ENCODE peak calls at places on chromosomes 2 and 18, in nine cellular contexts. One of them, this sample, is unnamed.

GRCh38 chr2:34387536-34387935 is 788.4 kb upstream of the FAM98A start:
- DNase-seq in GM20000: no peak
- DNase-seq in WTC11: no peak
- DNase-seq in cardiac fibroblast: no peak
- DNase-seq in osteocyte: no peak
- DNase-seq in HCT116: no peak
- DNase-seq in activated CD4-positive, CD25-positive, alpha-beta regulatory T cell treated with anti-CD3 and anti-CD28 coated beads, Interleukin-2, amount 50 U/mL, for 16 hours: no peak
- DNase-seq in activated naive CD4-positive, alpha-beta T cell: no peak
- DNase-seq in T-helper 9 cell: no peak
- DNase-seq in this sample: no peak

GRCh38 chr2:24272161-24272802 is 88.1 kb downstream of the ITSN2 start:
- DNase-seq in GM20000: no peak
- DNase-seq in WTC11: no peak
- DNase-seq in cardiac fibroblast: peak; percentile 35
- DNase-seq in osteocyte: no peak
- DNase-seq in HCT116: no peak
- DNase-seq in activated CD4-positive, CD25-positive, alpha-beta regulatory T cell treated with anti-CD3 and anti-CD28 coated beads, Interleukin-2, amount 50 U/mL, for 16 hours: no peak
- DNase-seq in activated naive CD4-positive, alpha-beta T cell: no peak
- DNase-seq in T-helper 9 cell: no peak
- DNase-seq in this sample: no peak

GRCh38 chr18:22826726-22827125 is 106.4 kb upstream of the RBBP8 start:
- DNase-seq in GM20000: no peak
- DNase-seq in WTC11: no peak
- DNase-seq in cardiac fibroblast: peak; percentile 63
- DNase-seq in osteocyte: no peak
- DNase-seq in HCT116: no peak
- DNase-seq in activated CD4-positive, CD25-positive, alpha-beta regulatory T cell treated with anti-CD3 and anti-CD28 coated beads, Interleukin-2, amount 50 U/mL, for 16 hours: no peak
- DNase-seq in activated naive CD4-positive, alpha-beta T cell: no peak
- DNase-seq in T-helper 9 cell: no peak
- DNase-seq in this sample: no peak

GRCh38 chr2:55097462-55098410 is 47.5 kb upstream of the RTN4 start:
- DNase-seq in GM20000: no peak
- DNase-seq in WTC11: no peak
- DNase-seq in cardiac fibroblast: peak; percentile 42
- DNase-seq in osteocyte: peak; percentile 48
- DNase-seq in HCT116: no peak
- DNase-seq in activated CD4-positive, CD25-positive, alpha-beta regulatory T cell treated with anti-CD3 and anti-CD28 coated beads, Interleukin-2, amount 50 U/mL, for 16 hours: no peak
- DNase-seq in activated naive CD4-positive, alpha-beta T cell: no peak
- DNase-seq in T-helper 9 cell: no peak
- DNase-seq in this sample: no peak

GRCh38 chr2:187165936-187166335 is 282.1 kb downstream of the CALCRL start:
- DNase-seq in GM20000: no peak
- DNase-seq in WTC11: no peak
- DNase-seq in cardiac fibroblast: no peak
- DNase-seq in osteocyte: no peak
- DNase-seq in HCT116: no peak
- DNase-seq in activated CD4-positive, CD25-positive, alpha-beta regulatory T cell treated with anti-CD3 and anti-CD28 coated beads, Interleukin-2, amount 50 U/mL, for 16 hours: no peak
- DNase-seq in activated naive CD4-positive, alpha-beta T cell: no peak
- DNase-seq in T-helper 9 cell: no peak
- DNase-seq in this sample: no peak

GRCh38 chr2:150207979-150208378 is 279.5 kb downstream of the RND3 start:
- DNase-seq in GM20000: no peak
- DNase-seq in WTC11: no peak
- DNase-seq in cardiac fibroblast: no peak
- DNase-seq in osteocyte: no peak
- DNase-seq in HCT116: no peak
- DNase-seq in activated CD4-positive, CD25-positive, alpha-beta regulatory T cell treated with anti-CD3 and anti-CD28 coated beads, Interleukin-2, amount 50 U/mL, for 16 hours: no peak
- DNase-seq in activated naive CD4-positive, alpha-beta T cell: no peak
- DNase-seq in T-helper 9 cell: no peak
- DNase-seq in this sample: no peak

GRCh38 chr2:48313036-48313877 is 216.7 kb upstream of the STON1 start:
- DNase-seq in GM20000: peak; percentile 13
- DNase-seq in WTC11: no peak
- DNase-seq in cardiac fibroblast: no peak
- DNase-seq in osteocyte: no peak
- DNase-seq in HCT116: no peak
- DNase-seq in activated CD4-positive, CD25-positive, alpha-beta regulatory T cell treated with anti-CD3 and anti-CD28 coated beads, Interleukin-2, amount 50 U/mL, for 16 hours: no peak
- DNase-seq in activated naive CD4-positive, alpha-beta T cell: no peak
- DNase-seq in T-helper 9 cell: no peak
- DNase-seq in this sample: no peak

GRCh38 chr2:218569661-218570500 is 1.2 kb downstream of the CNOT9 start:
- DNase-seq in GM20000: no peak
- DNase-seq in WTC11: no peak
- DNase-seq in cardiac fibroblast: peak; percentile 71
- DNase-seq in osteocyte: no peak
- DNase-seq in HCT116: no peak
- DNase-seq in activated CD4-positive, CD25-positive, alpha-beta regulatory T cell treated with anti-CD3 and anti-CD28 coated beads, Interleukin-2, amount 50 U/mL, for 16 hours: no peak
- DNase-seq in activated naive CD4-positive, alpha-beta T cell: no peak
- DNase-seq in T-helper 9 cell: no peak
- DNase-seq in this sample: no peak

GRCh38 chr2:37471994-37472393 is 127.6 kb downstream of the QPCT start:
- DNase-seq in GM20000: no peak
- DNase-seq in WTC11: no peak
- DNase-seq in cardiac fibroblast: peak; percentile 89
- DNase-seq in osteocyte: no peak
- DNase-seq in HCT116: no peak
- DNase-seq in activated CD4-positive, CD25-positive, alpha-beta regulatory T cell treated with anti-CD3 and anti-CD28 coated beads, Interleukin-2, amount 50 U/mL, for 16 hours: no peak
- DNase-seq in activated naive CD4-positive, alpha-beta T cell: no peak
- DNase-seq in T-helper 9 cell: no peak
- DNase-seq in this sample: no peak

GRCh38 chr2:230881840-230882239 is 17.1 kb downstream of the ITM2C start:
- DNase-seq in GM20000: no peak
- DNase-seq in WTC11: peak; percentile 3
- DNase-seq in cardiac fibroblast: no peak
- DNase-seq in osteocyte: no peak
- DNase-seq in HCT116: no peak
- DNase-seq in activated CD4-positive, CD25-positive, alpha-beta regulatory T cell treated with anti-CD3 and anti-CD28 coated beads, Interleukin-2, amount 50 U/mL, for 16 hours: no peak
- DNase-seq in activated naive CD4-positive, alpha-beta T cell: no peak
- DNase-seq in T-helper 9 cell: no peak
- DNase-seq in this sample: no peak

GRCh38 chr2:38371235-38371634 is 5.8 kb downstream of the ATL2 start:
- DNase-seq in GM20000: no peak
- DNase-seq in WTC11: no peak
- DNase-seq in cardiac fibroblast: no peak
- DNase-seq in osteocyte: no peak
- DNase-seq in HCT116: no peak
- DNase-seq in activated CD4-positive, CD25-positive, alpha-beta regulatory T cell treated with anti-CD3 and anti-CD28 coated beads, Interleukin-2, amount 50 U/mL, for 16 hours: no peak
- DNase-seq in activated naive CD4-positive, alpha-beta T cell: no peak
- DNase-seq in T-helper 9 cell: no peak
- DNase-seq in this sample: no peak

GRCh38 chr2:124241-124880 is 78.1 kb upstream of the FAM110C start:
- DNase-seq in GM20000: no peak
- DNase-seq in WTC11: no peak
- DNase-seq in cardiac fibroblast: peak; percentile 5
- DNase-seq in osteocyte: no peak
- DNase-seq in HCT116: no peak
- DNase-seq in activated CD4-positive, CD25-positive, alpha-beta regulatory T cell treated with anti-CD3 and anti-CD28 coated beads, Interleukin-2, amount 50 U/mL, for 16 hours: no peak
- DNase-seq in activated naive CD4-positive, alpha-beta T cell: no peak
- DNase-seq in T-helper 9 cell: no peak
- DNase-seq in this sample: no peak

GRCh38 chr2:132598536-132598935 is 71.5 kb downstream of the LYPD1 start:
- DNase-seq in GM20000: no peak
- DNase-seq in WTC11: no peak
- DNase-seq in cardiac fibroblast: no peak
- DNase-seq in osteocyte: peak; percentile 54
- DNase-seq in HCT116: no peak
- DNase-seq in activated CD4-positive, CD25-positive, alpha-beta regulatory T cell treated with anti-CD3 and anti-CD28 coated beads, Interleukin-2, amount 50 U/mL, for 16 hours: no peak
- DNase-seq in activated naive CD4-positive, alpha-beta T cell: no peak
- DNase-seq in T-helper 9 cell: no peak
- DNase-seq in this sample: no peak

GRCh38 chr2:172098287-172098649 is 4.4 kb downstream of the DLX2 start:
- DNase-seq in GM20000: peak; percentile 19
- DNase-seq in WTC11: no peak
- DNase-seq in cardiac fibroblast: no peak
- DNase-seq in osteocyte: no peak
- DNase-seq in HCT116: no peak
- DNase-seq in activated CD4-positive, CD25-positive, alpha-beta regulatory T cell treated with anti-CD3 and anti-CD28 coated beads, Interleukin-2, amount 50 U/mL, for 16 hours: no peak
- DNase-seq in activated naive CD4-positive, alpha-beta T cell: no peak
- DNase-seq in T-helper 9 cell: no peak
- DNase-seq in this sample: peak; percentile 21

GRCh38 chr2:223519471-223519870 is 82.7 kb downstream of the SCG2 start:
- DNase-seq in GM20000: no peak
- DNase-seq in WTC11: no peak
- DNase-seq in cardiac fibroblast: no peak
- DNase-seq in osteocyte: no peak
- DNase-seq in HCT116: no peak
- DNase-seq in activated CD4-positive, CD25-positive, alpha-beta regulatory T cell treated with anti-CD3 and anti-CD28 coated beads, Interleukin-2, amount 50 U/mL, for 16 hours: no peak
- DNase-seq in activated naive CD4-positive, alpha-beta T cell: no peak
- DNase-seq in T-helper 9 cell: no peak
- DNase-seq in this sample: no peak

GRCh38 chr2:43302311-43303051 is 76.1 kb upstream of the ZFP36L2 start:
- DNase-seq in GM20000: no peak
- DNase-seq in WTC11: no peak
- DNase-seq in cardiac fibroblast: no peak
- DNase-seq in osteocyte: no peak
- DNase-seq in HCT116: no peak
- DNase-seq in activated CD4-positive, CD25-positive, alpha-beta regulatory T cell treated with anti-CD3 and anti-CD28 coated beads, Interleukin-2, amount 50 U/mL, for 16 hours: no peak
- DNase-seq in activated naive CD4-positive, alpha-beta T cell: no peak
- DNase-seq in T-helper 9 cell: no peak
- DNase-seq in this sample: no peak

GRCh38 chr18:59233017-59233410 is 13.1 kb downstream of the GRP start:
- DNase-seq in GM20000: no peak
- DNase-seq in WTC11: no peak
- DNase-seq in cardiac fibroblast: peak; percentile 21
- DNase-seq in osteocyte: no peak
- DNase-seq in HCT116: no peak
- DNase-seq in activated CD4-positive, CD25-positive, alpha-beta regulatory T cell treated with anti-CD3 and anti-CD28 coated beads, Interleukin-2, amount 50 U/mL, for 16 hours: no peak
- DNase-seq in activated naive CD4-positive, alpha-beta T cell: no peak
- DNase-seq in T-helper 9 cell: no peak
- DNase-seq in this sample: no peak

GRCh38 chr2:144370937-144371584 is 148.9 kb downstream of the ZEB2 start:
- DNase-seq in GM20000: no peak
- DNase-seq in WTC11: no peak
- DNase-seq in cardiac fibroblast: peak; percentile 28
- DNase-seq in osteocyte: no peak
- DNase-seq in HCT116: no peak
- DNase-seq in activated CD4-positive, CD25-positive, alpha-beta regulatory T cell treated with anti-CD3 and anti-CD28 coated beads, Interleukin-2, amount 50 U/mL, for 16 hours: no peak
- DNase-seq in activated naive CD4-positive, alpha-beta T cell: no peak
- DNase-seq in T-helper 9 cell: no peak
- DNase-seq in this sample: no peak

GRCh38 chr2:20169796-20170467 is 55.0 kb downstream of the SDC1 start:
- DNase-seq in GM20000: no peak
- DNase-seq in WTC11: no peak
- DNase-seq in cardiac fibroblast: peak; percentile 68
- DNase-seq in osteocyte: no peak
- DNase-seq in HCT116: no peak
- DNase-seq in activated CD4-positive, CD25-positive, alpha-beta regulatory T cell treated with anti-CD3 and anti-CD28 coated beads, Interleukin-2, amount 50 U/mL, for 16 hours: no peak
- DNase-seq in activated naive CD4-positive, alpha-beta T cell: no peak
- DNase-seq in T-helper 9 cell: no peak
- DNase-seq in this sample: no peak

GRCh38 chr2:73983322-73984202 is 1.1 kb upstream of the TET3 start:
- DNase-seq in GM20000: peak; percentile 45
- DNase-seq in WTC11: peak; percentile 67
- DNase-seq in cardiac fibroblast: no peak
- DNase-seq in osteocyte: no peak
- DNase-seq in HCT116: peak; percentile 88
- DNase-seq in activated CD4-positive, CD25-positive, alpha-beta regulatory T cell treated with anti-CD3 and anti-CD28 coated beads, Interleukin-2, amount 50 U/mL, for 16 hours: no peak
- DNase-seq in activated naive CD4-positive, alpha-beta T cell: no peak
- DNase-seq in T-helper 9 cell: no peak
- DNase-seq in this sample: no peak

GRCh38 chr2:124664363-124664762 is 639.3 kb downstream of the CNTNAP5 start:
- DNase-seq in GM20000: no peak
- DNase-seq in WTC11: no peak
- DNase-seq in cardiac fibroblast: no peak
- DNase-seq in osteocyte: no peak
- DNase-seq in HCT116: no peak
- DNase-seq in activated CD4-positive, CD25-positive, alpha-beta regulatory T cell treated with anti-CD3 and anti-CD28 coated beads, Interleukin-2, amount 50 U/mL, for 16 hours: no peak
- DNase-seq in activated naive CD4-positive, alpha-beta T cell: no peak
- DNase-seq in T-helper 9 cell: no peak
- DNase-seq in this sample: no peak

GRCh38 chr2:219198974-219199373 is 7.6 kb upstream of the ZFAND2B start:
- DNase-seq in GM20000: no peak
- DNase-seq in WTC11: no peak
- DNase-seq in cardiac fibroblast: no peak
- DNase-seq in osteocyte: no peak
- DNase-seq in HCT116: no peak
- DNase-seq in activated CD4-positive, CD25-positive, alpha-beta regulatory T cell treated with anti-CD3 and anti-CD28 coated beads, Interleukin-2, amount 50 U/mL, for 16 hours: no peak
- DNase-seq in activated naive CD4-positive, alpha-beta T cell: no peak
- DNase-seq in T-helper 9 cell: no peak
- DNase-seq in this sample: no peak

GRCh38 chr2:149463328-149464002 is 124.1 kb downstream of the MMADHC start:
- DNase-seq in GM20000: no peak
- DNase-seq in WTC11: no peak
- DNase-seq in cardiac fibroblast: no peak
- DNase-seq in osteocyte: no peak
- DNase-seq in HCT116: no peak
- DNase-seq in activated CD4-positive, CD25-positive, alpha-beta regulatory T cell treated with anti-CD3 and anti-CD28 coated beads, Interleukin-2, amount 50 U/mL, for 16 hours: no peak
- DNase-seq in activated naive CD4-positive, alpha-beta T cell: no peak
- DNase-seq in T-helper 9 cell: no peak
- DNase-seq in this sample: no peak

GRCh38 chr2:85811850-85812735 is 58.3 kb downstream of the ATOH8 start:
- DNase-seq in GM20000: no peak
- DNase-seq in WTC11: no peak
- DNase-seq in cardiac fibroblast: no peak
- DNase-seq in osteocyte: peak; percentile 70
- DNase-seq in HCT116: no peak
- DNase-seq in activated CD4-positive, CD25-positive, alpha-beta regulatory T cell treated with anti-CD3 and anti-CD28 coated beads, Interleukin-2, amount 50 U/mL, for 16 hours: no peak
- DNase-seq in activated naive CD4-positive, alpha-beta T cell: no peak
- DNase-seq in T-helper 9 cell: no peak
- DNase-seq in this sample: peak; percentile 55

GRCh38 chr2:161228511-161229240 is 68.4 kb downstream of the TANK start:
- DNase-seq in GM20000: no peak
- DNase-seq in WTC11: no peak
- DNase-seq in cardiac fibroblast: peak; percentile 86
- DNase-seq in osteocyte: no peak
- DNase-seq in HCT116: no peak
- DNase-seq in activated CD4-positive, CD25-positive, alpha-beta regulatory T cell treated with anti-CD3 and anti-CD28 coated beads, Interleukin-2, amount 50 U/mL, for 16 hours: no peak
- DNase-seq in activated naive CD4-positive, alpha-beta T cell: no peak
- DNase-seq in T-helper 9 cell: no peak
- DNase-seq in this sample: no peak

GRCh38 chr18:39969813-39970494 is 1985.1 kb upstream of the PIK3C3 start:
- DNase-seq in GM20000: no peak
- DNase-seq in WTC11: no peak
- DNase-seq in cardiac fibroblast: peak; percentile 80
- DNase-seq in osteocyte: no peak
- DNase-seq in HCT116: no peak
- DNase-seq in activated CD4-positive, CD25-positive, alpha-beta regulatory T cell treated with anti-CD3 and anti-CD28 coated beads, Interleukin-2, amount 50 U/mL, for 16 hours: no peak
- DNase-seq in activated naive CD4-positive, alpha-beta T cell: no peak
- DNase-seq in T-helper 9 cell: no peak
- DNase-seq in this sample: no peak

GRCh38 chr18:58603365-58604067 is 25.4 kb downstream of the ALPK2 start:
- DNase-seq in GM20000: no peak
- DNase-seq in WTC11: no peak
- DNase-seq in cardiac fibroblast: no peak
- DNase-seq in osteocyte: no peak
- DNase-seq in HCT116: no peak
- DNase-seq in activated CD4-positive, CD25-positive, alpha-beta regulatory T cell treated with anti-CD3 and anti-CD28 coated beads, Interleukin-2, amount 50 U/mL, for 16 hours: no peak
- DNase-seq in activated naive CD4-positive, alpha-beta T cell: no peak
- DNase-seq in T-helper 9 cell: no peak
- DNase-seq in this sample: no peak

GRCh38 chr2:2681611-2682295 is 350.7 kb upstream of the MYT1L start:
- DNase-seq in GM20000: no peak
- DNase-seq in WTC11: no peak
- DNase-seq in cardiac fibroblast: no peak
- DNase-seq in osteocyte: no peak
- DNase-seq in HCT116: no peak
- DNase-seq in activated CD4-positive, CD25-positive, alpha-beta regulatory T cell treated with anti-CD3 and anti-CD28 coated beads, Interleukin-2, amount 50 U/mL, for 16 hours: no peak
- DNase-seq in activated naive CD4-positive, alpha-beta T cell: no peak
- DNase-seq in T-helper 9 cell: no peak
- DNase-seq in this sample: no peak

GRCh38 chr2:64493788-64494187 is 30.3 kb upstream of the AFTPH start:
- DNase-seq in GM20000: no peak
- DNase-seq in WTC11: no peak
- DNase-seq in cardiac fibroblast: no peak
- DNase-seq in osteocyte: no peak
- DNase-seq in HCT116: no peak
- DNase-seq in activated CD4-positive, CD25-positive, alpha-beta regulatory T cell treated with anti-CD3 and anti-CD28 coated beads, Interleukin-2, amount 50 U/mL, for 16 hours: no peak
- DNase-seq in activated naive CD4-positive, alpha-beta T cell: no peak
- DNase-seq in T-helper 9 cell: no peak
- DNase-seq in this sample: no peak